ENCODE peak calls at places on chromosomes 5 and 9, in nine cellular contexts. Q is psoas muscle, Z is GM23338, M is cardiac muscle cell, U is uterus, H is OCI-LY7, W is Panc1, D is lower lobe of right lung, J is A549. T is an unnamed sample.

GRCh38 chr9:3526903-3527652 is 1.3 kb upstream of the RFX3 start:
- DNase-seq in J (peak; percentile 49), M (peak; percentile 57), Z (peak; percentile 73), H (peak; percentile 79), U (no peak), D (no peak), W (no peak), Q (peak; percentile 47), T (no peak)

GRCh38 chr9:121886759-121887485 is 206.2 kb downstream of the TTLL11 start:
- DNase-seq in D (no peak), Z (no peak), W (no peak), H (no peak), Q (no peak), U (no peak), J (no peak), M (no peak), T (no peak)

GRCh38 chr9:37963936-37964739 is 60.2 kb upstream of the SLC25A51 start:
- DNase-seq in W (no peak), U (no peak), M (no peak), H (no peak), D (peak; percentile 85), Z (no peak), Q (no peak), J (peak; percentile 83), T (peak; percentile 90)

GRCh38 chr5:3394877-3395599 is 200.6 kb upstream of the IRX1 start:
- DNase-seq in D (no peak), W (no peak), Z (no peak), M (peak; percentile 81), U (no peak), H (no peak), Q (no peak), J (no peak), T (no peak)

GRCh38 chr5:39138892-39139291 is 64.7 kb upstream of the RICTOR start:
- DNase-seq in U (no peak), H (no peak), M (no peak), Z (no peak), J (peak; percentile 88), W (peak; percentile 86), D (no peak), Q (no peak), T (no peak)

GRCh38 chr9:135397142-135397541 is 82.4 kb upstream of the PPP1R26 start:
- DNase-seq in J (no peak), W (no peak), U (no peak), M (no peak), Q (no peak), D (no peak), Z (no peak), H (no peak), T (no peak)

GRCh38 chr5:140926211-140926902 is at the start of gene PCDHAC1:
- DNase-seq in W (no peak), J (peak; percentile 84), M (peak; percentile 96), Q (peak; percentile 80), H (no peak), U (peak; percentile 74), Z (peak; percentile 98), D (peak; percentile 90), T (peak; percentile 92)

GRCh38 chr9:92047500-92047899 is 67.7 kb downstream of the SPTLC1 start:
- DNase-seq in H (no peak), U (no peak), J (no peak), D (no peak), M (no peak), W (no peak), Z (no peak), Q (no peak), T (no peak)

GRCh38 chr9:73176450-73176875 is 24.8 kb downstream of the ANXA1 start:
- DNase-seq in W (no peak), U (no peak), M (no peak), Q (no peak), D (no peak), J (peak; percentile 89), Z (peak; percentile 11), H (no peak), T (no peak)

GRCh38 chr5:91301459-91301858 is 81.7 kb downstream of the ARRDC3 start:
- DNase-seq in Q (no peak), J (peak; percentile 43), U (no peak), W (no peak), M (no peak), D (no peak), Z (no peak), H (no peak), T (no peak)

GRCh38 chr9:38227061-38227540 is 158.1 kb upstream of the SHB start:
- DNase-seq in D (peak; percentile 55), Q (peak; percentile 53), W (no peak), Z (peak; percentile 84), H (peak; percentile 93), M (peak; percentile 94), J (peak; percentile 92), U (peak; percentile 25), T (peak; percentile 53)

GRCh38 chr9:99573052-99573451 is 248.6 kb upstream of the NR4A3 start:
- DNase-seq in J (no peak), M (no peak), H (no peak), D (no peak), Z (no peak), U (no peak), W (no peak), Q (no peak), T (no peak)

GRCh38 chr5:543351-543750 is 19.1 kb upstream of the SLC9A3 start:
- DNase-seq in W (no peak), H (no peak), U (no peak), M (no peak), J (no peak), Q (no peak), D (peak; percentile 29), Z (no peak), T (peak; percentile 14)

GRCh38 chr5:544675-545330 is 20.6 kb upstream of the SLC9A3 start:
- DNase-seq in W (no peak), H (no peak), Z (no peak), D (no peak), Q (peak; percentile 34), J (peak; percentile 32), M (no peak), U (no peak), T (no peak)

GRCh38 chr5:545641-546375 is 21.6 kb upstream of the SLC9A3 start:
- DNase-seq in H (no peak), W (no peak), Q (peak; percentile 25), M (no peak), U (no peak), D (peak; percentile 37), Z (no peak), J (no peak), T (peak; percentile 26)

GRCh38 chr5:542693-543311 is 18.6 kb upstream of the SLC9A3 start:
- DNase-seq in M (no peak), H (no peak), U (no peak), W (no peak), J (no peak), Q (peak; percentile 44), Z (no peak), D (peak; percentile 38), T (peak; percentile 68)

GRCh38 chr5:543755-544674 is 19.8 kb upstream of the SLC9A3 start:
- DNase-seq in U (no peak), Z (no peak), H (peak; percentile 90), M (no peak), W (no peak), D (peak; percentile 83), Q (peak; percentile 66), J (no peak), T (peak; percentile 77)
- H3K27ac ChIP-seq in U (no peak overlapping the region), Z (no peak overlapping the region), H (peak overlapping the region; percentile 48), M (no peak overlapping the region), W (no peak overlapping the region), D (no peak overlapping the region), Q (no peak overlapping the region), J (no peak overlapping the region), T (no peak overlapping the region)

GRCh38 chr5:171493646-171494393 is 74.4 kb downstream of the FGF18 start:
- DNase-seq in W (no peak), Z (no peak), D (no peak), H (no peak), Q (no peak), M (no peak), U (no peak), J (no peak), T (no peak)
- H3K27ac ChIP-seq in W (no peak overlapping the region), Z (peak overlapping the region; percentile 53), D (peak overlapping the region; percentile 65), H (no peak overlapping the region), Q (peak overlapping the region; percentile 78), M (peak overlapping the region; percentile 88), U (peak overlapping the region; percentile 96), J (peak overlapping the region; percentile 85), T (peak overlapping the region; percentile 94)

GRCh38 chr5:56520951-56521350 is 287.8 kb upstream of the ANKRD55 start:
- DNase-seq in D (no peak), U (no peak), H (no peak), Z (no peak), W (no peak), M (no peak), J (no peak), Q (no peak), T (no peak)

GRCh38 chr5:56525117-56525516 is 290.2 kb upstream of the MAP3K1 start:
- DNase-seq in Q (no peak), U (no peak), W (no peak), M (no peak), H (no peak), J (no peak), D (no peak), Z (no peak), T (peak; percentile 63)

GRCh38 chr5:56522169-56522568 is 289.0 kb upstream of the ANKRD55 start:
- DNase-seq in H (no peak), J (no peak), D (no peak), Q (no peak), W (no peak), Z (no peak), M (no peak), U (no peak), T (no peak)

GRCh38 chr5:56523779-56524178 is 290.6 kb upstream of the ANKRD55 start:
- DNase-seq in W (no peak), M (peak; percentile 64), Q (no peak), D (no peak), Z (no peak), J (no peak), U (no peak), H (no peak), T (no peak)

GRCh38 chr5:56522972-56523371 is 289.8 kb upstream of the ANKRD55 start:
- DNase-seq in U (peak; percentile 40), Z (no peak), D (no peak), Q (peak; percentile 64), W (no peak), J (no peak), M (no peak), H (no peak), T (no peak)
- H3K27ac ChIP-seq in U (peak overlapping the region; percentile 62), Z (no peak overlapping the region), D (no peak overlapping the region), Q (no peak overlapping the region), W (no peak overlapping the region), J (peak overlapping the region; percentile 48), M (no peak overlapping the region), H (no peak overlapping the region), T (no peak overlapping the region)

DNA sequence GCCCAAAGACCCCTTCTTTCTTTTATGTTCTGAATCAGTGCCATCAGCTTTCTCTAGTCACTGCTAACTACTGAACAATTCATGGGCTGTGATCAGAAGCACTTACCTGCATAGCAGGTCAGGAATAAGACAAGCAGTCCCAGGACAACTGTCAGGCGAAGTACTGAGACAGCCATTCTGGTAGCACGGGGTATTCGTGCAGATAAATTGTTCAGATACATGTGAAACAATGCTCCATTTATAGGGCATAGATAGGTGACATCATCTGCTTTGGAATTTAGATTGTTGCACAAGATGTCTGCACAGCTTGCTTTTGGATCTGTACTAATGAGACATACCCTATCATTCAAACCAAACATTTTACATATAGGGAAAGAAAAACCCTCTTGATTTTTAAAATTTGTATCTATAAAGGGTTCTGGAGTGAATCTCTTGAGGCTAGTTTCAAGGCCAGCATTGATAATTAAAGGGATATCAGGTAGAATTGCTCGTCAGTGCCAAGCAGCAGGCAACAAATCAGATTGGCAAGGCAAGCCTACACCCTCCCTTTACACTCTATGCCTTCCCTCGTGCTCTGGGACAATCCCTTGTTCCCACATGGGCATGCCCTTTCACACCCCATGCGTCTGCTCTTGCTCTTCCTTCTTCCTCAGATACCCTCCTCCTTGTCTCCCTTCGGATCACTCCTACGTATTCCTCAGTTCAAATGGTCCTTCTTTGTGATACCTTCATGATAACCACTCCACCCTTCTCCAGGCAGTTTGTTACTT is at the start of gene C5orf46:
- DNase-seq in U (no peak), Z (no peak), M (no peak), Q (no peak), J (no peak), H (no peak), D (no peak), W (no peak), T (no peak)
- H3K27ac ChIP-seq in U (no peak within 1 kb of the TSS), Z (no peak within 1 kb of the TSS), M (no peak within 1 kb of the TSS), Q (no peak within 1 kb of the TSS), J (no peak within 1 kb of the TSS), H (no peak within 1 kb of the TSS), D (no peak within 1 kb of the TSS), W (no peak within 1 kb of the TSS), T (peak within 1 kb of the TSS; percentile 95)

T was measured in aorta.